ENCODE peak calls at places on chromosomes 5 and 9, in eight cellular contexts. One of them, this sample, is unnamed.

GRCh38 chr9:113899205-113899604 is 23.1 kb downstream of the ZNF618 start:
- DNase-seq in right cardiac atrium: no peak
- DNase-seq in tibial nerve: no peak
- DNase-seq in endodermal cell: no peak
- DNase-seq in IMR-90: no peak
- DNase-seq in PC-9: no peak
- DNase-seq in DND-41: no peak
- DNase-seq in mammary epithelial cell: no peak
- DNase-seq in this sample: no peak

GRCh38 chr9:13942695-13943094 is 371.2 kb downstream of the NFIB start:
- DNase-seq in right cardiac atrium: no peak
- DNase-seq in tibial nerve: no peak
- DNase-seq in endodermal cell: no peak
- DNase-seq in IMR-90: peak; percentile 98
- DNase-seq in PC-9: peak; percentile 74
- DNase-seq in DND-41: no peak
- DNase-seq in mammary epithelial cell: peak; percentile 99
- DNase-seq in this sample: peak; percentile 83

GRCh38 chr5:175321927-175322532 is 122.0 kb downstream of the DRD1 start:
- DNase-seq in right cardiac atrium: no peak
- DNase-seq in tibial nerve: no peak
- DNase-seq in endodermal cell: peak; percentile 90
- DNase-seq in IMR-90: peak; percentile 45
- DNase-seq in PC-9: peak; percentile 37
- DNase-seq in DND-41: peak; percentile 60
- DNase-seq in mammary epithelial cell: peak; percentile 2
- DNase-seq in this sample: no peak

GRCh38 chr9:114454652-114455051 is 50.6 kb downstream of the WHRN start:
- DNase-seq in right cardiac atrium: no peak
- DNase-seq in tibial nerve: no peak
- DNase-seq in endodermal cell: no peak
- DNase-seq in IMR-90: no peak
- DNase-seq in PC-9: no peak
- DNase-seq in DND-41: no peak
- DNase-seq in mammary epithelial cell: no peak
- DNase-seq in this sample: no peak

GRCh38 chr9:3880851-3881250 is 355.1 kb upstream of the RFX3 start:
- DNase-seq in right cardiac atrium: no peak
- DNase-seq in tibial nerve: no peak
- DNase-seq in endodermal cell: no peak
- DNase-seq in IMR-90: peak; percentile 91
- DNase-seq in PC-9: peak; percentile 35
- DNase-seq in DND-41: no peak
- DNase-seq in mammary epithelial cell: peak; percentile 92
- DNase-seq in this sample: peak; percentile 66

GRCh38 chr9:112554516-112554915 is 67.9 kb downstream of the KIAA1958 start:
- DNase-seq in right cardiac atrium: no peak
- DNase-seq in tibial nerve: no peak
- DNase-seq in endodermal cell: no peak
- DNase-seq in IMR-90: peak; percentile 78
- DNase-seq in PC-9: no peak
- DNase-seq in DND-41: no peak
- DNase-seq in mammary epithelial cell: peak; percentile 84
- DNase-seq in this sample: no peak

GRCh38 chr5:88778736-88779135 is 104.2 kb downstream of the MEF2C start:
- DNase-seq in right cardiac atrium: no peak
- DNase-seq in tibial nerve: no peak
- DNase-seq in endodermal cell: no peak
- DNase-seq in IMR-90: no peak
- DNase-seq in PC-9: no peak
- DNase-seq in DND-41: no peak
- DNase-seq in mammary epithelial cell: no peak
- DNase-seq in this sample: no peak

GRCh38 chr5:139430015-139430414 is 9.3 kb downstream of the DNAJC18 start:
- DNase-seq in right cardiac atrium: no peak
- DNase-seq in tibial nerve: no peak
- DNase-seq in endodermal cell: no peak
- DNase-seq in IMR-90: no peak
- DNase-seq in PC-9: no peak
- DNase-seq in DND-41: no peak
- DNase-seq in mammary epithelial cell: no peak
- DNase-seq in this sample: no peak

GRCh38 chr9:96383165-96383939 is at the start of gene SLC35D2:
- DNase-seq in right cardiac atrium: peak; percentile 88
- DNase-seq in tibial nerve: peak; percentile 31
- DNase-seq in endodermal cell: peak; percentile 89
- DNase-seq in IMR-90: peak; percentile 32
- DNase-seq in PC-9: peak; percentile 54
- DNase-seq in DND-41: no peak
- DNase-seq in mammary epithelial cell: peak; percentile 56
- DNase-seq in this sample: no peak

GRCh38 chr5:58056546-58056945 is 403.3 kb downstream of the PLK2 start:
- DNase-seq in right cardiac atrium: no peak
- DNase-seq in tibial nerve: no peak
- DNase-seq in endodermal cell: no peak
- DNase-seq in IMR-90: peak; percentile 43
- DNase-seq in PC-9: no peak
- DNase-seq in DND-41: no peak
- DNase-seq in mammary epithelial cell: peak; percentile 45
- DNase-seq in this sample: no peak

GRCh38 chr5:179923422-179923821 is 15.7 kb upstream of the TBC1D9B start:
- DNase-seq in right cardiac atrium: no peak
- DNase-seq in tibial nerve: no peak
- DNase-seq in endodermal cell: no peak
- DNase-seq in IMR-90: no peak
- DNase-seq in PC-9: no peak
- DNase-seq in DND-41: no peak
- DNase-seq in mammary epithelial cell: no peak
- DNase-seq in this sample: no peak

GRCh38 chr9:137272241-137273094 is 5.1 kb upstream of the TOR4A start:
- DNase-seq in right cardiac atrium: peak; percentile 63
- DNase-seq in tibial nerve: no peak
- DNase-seq in endodermal cell: no peak
- DNase-seq in IMR-90: no peak
- DNase-seq in PC-9: no peak
- DNase-seq in DND-41: no peak
- DNase-seq in mammary epithelial cell: no peak
- DNase-seq in this sample: no peak

GRCh38 chr5:33362915-33363314 is 77.8 kb upstream of the TARS1 start:
- DNase-seq in right cardiac atrium: peak; percentile 64
- DNase-seq in tibial nerve: peak; percentile 39
- DNase-seq in endodermal cell: peak; percentile 45
- DNase-seq in IMR-90: peak; percentile 71
- DNase-seq in PC-9: no peak
- DNase-seq in DND-41: no peak
- DNase-seq in mammary epithelial cell: no peak
- DNase-seq in this sample: no peak

DNA sequence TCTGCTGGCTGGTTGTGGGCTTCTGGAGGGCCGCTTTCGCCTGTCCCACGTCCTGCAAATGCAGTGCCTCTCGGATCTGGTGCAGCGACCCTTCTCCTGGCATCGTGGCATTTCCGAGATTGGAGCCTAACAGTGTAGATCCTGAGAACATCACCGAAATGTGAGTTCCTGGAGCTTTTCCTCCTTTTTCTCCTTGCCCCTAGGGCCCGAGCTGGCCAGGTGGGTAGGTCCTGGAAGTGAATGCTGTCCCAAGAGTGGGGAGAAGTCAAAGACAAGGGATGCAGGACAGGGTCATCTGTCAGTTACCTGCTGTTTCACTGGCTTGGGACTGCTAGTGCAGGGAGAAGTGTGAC is 1.2 kb downstream of the NTRK2 start:
- DNase-seq in right cardiac atrium: no peak
- DNase-seq in tibial nerve: no peak
- DNase-seq in endodermal cell: no peak
- DNase-seq in IMR-90: no peak
- DNase-seq in PC-9: no peak
- DNase-seq in DND-41: no peak
- DNase-seq in mammary epithelial cell: no peak
- DNase-seq in this sample: no peak
- H3K27me3 ChIP-seq in right cardiac atrium: no peaks in the 10 kb centered on the region
- H3K27me3 ChIP-seq in tibial nerve: no peaks in the 10 kb centered on the region
- H3K27me3 ChIP-seq in endodermal cell: peaks cover 90% of the 10 kb centered on the region
- H3K27me3 ChIP-seq in IMR-90: peaks cover 15% of the 10 kb centered on the region
- H3K27me3 ChIP-seq in PC-9: peaks cover 7% of the 10 kb centered on the region
- H3K27me3 ChIP-seq in DND-41: no peaks in the 10 kb centered on the region
- H3K27me3 ChIP-seq in mammary epithelial cell: peaks cover 10% of the 10 kb centered on the region
- H3K27me3 ChIP-seq in this sample: peaks cover 22% of the 10 kb centered on the region

GRCh38 chr5:176500511-176500910 is 36.7 kb downstream of the RNF44 start:
- DNase-seq in right cardiac atrium: no peak
- DNase-seq in tibial nerve: no peak
- DNase-seq in endodermal cell: no peak
- DNase-seq in IMR-90: peak; percentile 21
- DNase-seq in PC-9: no peak
- DNase-seq in DND-41: no peak
- DNase-seq in mammary epithelial cell: no peak
- DNase-seq in this sample: no peak
- H3K4me3 ChIP-seq in right cardiac atrium: no peak overlapping the region
- H3K4me3 ChIP-seq in tibial nerve: no peak overlapping the region
- H3K4me3 ChIP-seq in endodermal cell: no peak overlapping the region
- H3K4me3 ChIP-seq in IMR-90: no peak overlapping the region
- H3K4me3 ChIP-seq in PC-9: no peak overlapping the region
- H3K4me3 ChIP-seq in DND-41: no peak overlapping the region
- H3K4me3 ChIP-seq in mammary epithelial cell: no peak overlapping the region
- H3K4me3 ChIP-seq in this sample: no peak overlapping the region

GRCh38 chr5:120093178-120093577 is 370.9 kb upstream of the PRR16 start:
- DNase-seq in right cardiac atrium: no peak
- DNase-seq in tibial nerve: no peak
- DNase-seq in endodermal cell: peak; percentile 54
- DNase-seq in IMR-90: no peak
- DNase-seq in PC-9: no peak
- DNase-seq in DND-41: no peak
- DNase-seq in mammary epithelial cell: no peak
- DNase-seq in this sample: no peak
- H3K27me3 ChIP-seq in right cardiac atrium: no peaks in the 10 kb centered on the region
- H3K27me3 ChIP-seq in tibial nerve: no peaks in the 10 kb centered on the region
- H3K27me3 ChIP-seq in endodermal cell: no peaks in the 10 kb centered on the region
- H3K27me3 ChIP-seq in IMR-90: no peaks in the 10 kb centered on the region
- H3K27me3 ChIP-seq in PC-9: no peaks in the 10 kb centered on the region
- H3K27me3 ChIP-seq in DND-41: no peaks in the 10 kb centered on the region
- H3K27me3 ChIP-seq in mammary epithelial cell: no peaks in the 10 kb centered on the region
- H3K27me3 ChIP-seq in this sample: no peaks in the 10 kb centered on the region

GRCh38 chr5:21665525-21665924 is 1187.6 kb downstream of the CDH12 start:
- DNase-seq in right cardiac atrium: no peak
- DNase-seq in tibial nerve: no peak
- DNase-seq in endodermal cell: no peak
- DNase-seq in IMR-90: no peak
- DNase-seq in PC-9: no peak
- DNase-seq in DND-41: no peak
- DNase-seq in mammary epithelial cell: no peak
- DNase-seq in this sample: no peak
- H3K4me3 ChIP-seq in right cardiac atrium: no peak overlapping the region
- H3K4me3 ChIP-seq in tibial nerve: no peak overlapping the region
- H3K4me3 ChIP-seq in endodermal cell: no peak overlapping the region
- H3K4me3 ChIP-seq in IMR-90: no peak overlapping the region
- H3K4me3 ChIP-seq in PC-9: no peak overlapping the region
- H3K4me3 ChIP-seq in DND-41: no peak overlapping the region
- H3K4me3 ChIP-seq in mammary epithelial cell: no peak overlapping the region
- H3K4me3 ChIP-seq in this sample: no peak overlapping the region

GRCh38 chr9:130405657-130406257 is 39.0 kb upstream of the ASS1 start:
- DNase-seq in right cardiac atrium: peak; percentile 46
- DNase-seq in tibial nerve: no peak
- DNase-seq in endodermal cell: no peak
- DNase-seq in IMR-90: no peak
- DNase-seq in PC-9: no peak
- DNase-seq in DND-41: no peak
- DNase-seq in mammary epithelial cell: no peak
- DNase-seq in this sample: no peak

GRCh38 chr9:130409250-130409649 is 35.5 kb upstream of the ASS1 start:
- DNase-seq in right cardiac atrium: peak; percentile 21
- DNase-seq in tibial nerve: no peak
- DNase-seq in endodermal cell: no peak
- DNase-seq in IMR-90: no peak
- DNase-seq in PC-9: no peak
- DNase-seq in DND-41: no peak
- DNase-seq in mammary epithelial cell: no peak
- DNase-seq in this sample: no peak

GRCh38 chr9:130406278-130406895 is 38.4 kb upstream of the ASS1 start:
- DNase-seq in right cardiac atrium: peak; percentile 46
- DNase-seq in tibial nerve: no peak
- DNase-seq in endodermal cell: no peak
- DNase-seq in IMR-90: no peak
- DNase-seq in PC-9: peak; percentile 42
- DNase-seq in DND-41: no peak
- DNase-seq in mammary epithelial cell: no peak
- DNase-seq in this sample: no peak

GRCh38 chr9:130408669-130409068 is 36.1 kb upstream of the ASS1 start:
- DNase-seq in right cardiac atrium: peak; percentile 12
- DNase-seq in tibial nerve: no peak
- DNase-seq in endodermal cell: no peak
- DNase-seq in IMR-90: no peak
- DNase-seq in PC-9: no peak
- DNase-seq in DND-41: no peak
- DNase-seq in mammary epithelial cell: no peak
- DNase-seq in this sample: no peak

DNA sequence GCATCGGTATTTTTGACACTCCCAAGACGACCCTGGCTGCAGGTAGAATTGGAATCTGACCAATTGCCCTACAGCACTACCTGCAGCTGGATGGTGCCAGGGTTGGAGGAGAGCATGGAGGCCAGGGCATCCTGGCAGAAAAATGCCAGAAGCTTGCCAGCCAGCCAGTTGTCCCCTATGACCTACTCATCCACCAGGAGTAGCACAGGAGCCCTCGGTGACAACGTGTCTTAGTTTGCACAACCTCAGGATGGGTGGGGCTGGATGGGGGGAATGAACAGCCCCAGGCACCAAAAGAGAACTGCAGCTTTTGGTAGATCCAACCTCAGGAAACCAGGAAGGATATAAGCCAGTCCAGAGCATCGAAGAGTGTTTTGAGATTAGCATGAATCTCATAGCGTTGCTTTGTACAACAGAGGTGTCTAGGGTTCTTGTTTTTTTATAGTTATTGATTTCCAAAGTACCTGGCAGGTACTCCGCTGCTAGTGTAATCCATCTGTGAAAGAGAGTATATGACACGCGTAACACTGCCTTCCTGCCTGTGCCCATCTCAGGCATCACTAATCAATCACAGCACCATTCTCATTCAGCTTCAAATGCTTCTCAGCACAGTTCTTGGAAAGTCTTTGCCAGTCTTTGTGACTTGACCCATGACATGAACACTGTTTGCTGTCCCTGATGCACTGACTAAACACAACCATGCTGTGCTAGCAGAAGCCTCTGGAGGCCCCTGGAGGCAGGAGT is 36.7 kb upstream of the ASS1 start:
- DNase-seq in right cardiac atrium: no peak
- DNase-seq in tibial nerve: no peak
- DNase-seq in endodermal cell: no peak
- DNase-seq in IMR-90: no peak
- DNase-seq in PC-9: peak; percentile 78
- DNase-seq in DND-41: no peak
- DNase-seq in mammary epithelial cell: no peak
- DNase-seq in this sample: no peak
- H3K27me3 ChIP-seq in right cardiac atrium: no peaks in the 10 kb centered on the region
- H3K27me3 ChIP-seq in tibial nerve: no peaks in the 10 kb centered on the region
- H3K27me3 ChIP-seq in endodermal cell: no peaks in the 10 kb centered on the region
- H3K27me3 ChIP-seq in IMR-90: peaks cover 16% of the 10 kb centered on the region
- H3K27me3 ChIP-seq in PC-9: no peaks in the 10 kb centered on the region
- H3K27me3 ChIP-seq in DND-41: no peaks in the 10 kb centered on the region
- H3K27me3 ChIP-seq in mammary epithelial cell: no peaks in the 10 kb centered on the region
- H3K27me3 ChIP-seq in this sample: peaks cover 2% of the 10 kb centered on the region